ENCODE peak calls at places on chromosomes 2 and 18, in six cellular contexts. Y, Z, S, Q, R and J are unnamed samples. For H3K4me1, the result is how much of the 10 kb centered on the place peaks cover.

GRCh38 chr18:58180738-58181353 is 136.8 kb downstream of the NEDD4L start:
- DNase-seq in R (peak), Y (peak), Z (no peak), Q (peak), S (peak), J (peak)

GRCh38 chr2:191302459-191303155 is 57.4 kb downstream of the MYO1B start:
- DNase-seq in S (no peak), R (peak), Q (peak), Z (no peak), Y (peak), J (peak)

GRCh38 chr2:121197369-121198091 is 87.5 kb downstream of the TFCP2L1 start:
- DNase-seq in Z (no peak), Y (no peak), Q (no peak), R (peak), S (peak), J (peak)

GRCh38 chr2:174633621-174633927 is 36.0 kb upstream of the WIPF1 start:
- DNase-seq in Q (peak), R (no peak), Y (peak), Z (no peak), S (peak), J (peak)

GRCh38 chr2:110149330-110150220 is 34.0 kb upstream of the MALL start:
- DNase-seq in S (peak), Z (no peak), R (peak), Q (peak), Y (no peak), J (no peak)

GRCh38 chr18:56652802-56653201 is 1.6 kb downstream of the WDR7 start:
- DNase-seq in S (no peak), R (no peak), Y (no peak), Q (no peak), Z (no peak), J (no peak)

GRCh38 chr2:176891105-176891504 is 321.5 kb upstream of the HNRNPA3 start:
- DNase-seq in S (no peak), R (no peak), Z (no peak), Q (no peak), Y (no peak), J (no peak)

GRCh38 chr2:119341684-119342083 is 24.9 kb downstream of the C2orf76 start:
- DNase-seq in Y (no peak), Q (no peak), R (no peak), S (no peak), Z (no peak), J (no peak)

GRCh38 chr2:98281607-98282006 is 64.6 kb upstream of the CNGA3 start:
- DNase-seq in R (no peak), Z (no peak), Y (no peak), Q (no peak), S (no peak), J (no peak)

GRCh38 chr2:182666674-182667320 is 49.3 kb upstream of the DNAJC10 start:
- DNase-seq in Q (peak), R (peak), Z (no peak), S (peak), Y (peak), J (no peak)

GRCh38 chr2:215698566-215698965 is 262.7 kb upstream of the FN1 start:
- DNase-seq in Y (peak), R (peak), S (peak), Q (no peak), Z (no peak), J (peak)

GRCh38 chr18:9275890-9276289 is 58.7 kb upstream of the TWSG1 start:
- DNase-seq in R (no peak), S (no peak), Z (no peak), Y (no peak), Q (no peak), J (no peak)

GRCh38 chr2:119734051-119734450 is 25.7 kb upstream of the PTPN4 start:
- DNase-seq in Z (no peak), Y (no peak), Q (no peak), S (no peak), R (no peak), J (no peak)

DNA sequence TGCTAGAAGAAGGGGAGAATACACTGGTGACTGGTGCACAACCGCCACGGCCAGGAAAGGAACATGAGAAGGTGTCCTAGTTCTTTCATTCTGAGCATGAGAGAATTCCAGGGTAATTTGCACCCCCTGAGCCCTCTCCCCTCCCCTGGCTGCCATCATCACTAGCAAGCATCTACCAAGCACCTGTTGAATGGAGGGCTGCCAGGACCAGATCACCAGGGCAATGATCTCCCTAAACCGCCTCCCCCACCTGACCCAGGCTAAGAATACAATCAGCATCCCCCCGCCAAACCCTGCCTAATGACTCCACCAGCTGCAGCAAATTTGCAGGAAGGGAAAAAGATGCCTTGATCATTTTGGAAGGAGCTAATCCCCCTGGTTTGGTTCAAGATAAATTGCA is 100.2 kb downstream of the STPG4 start:
- DNase-seq in S (no peak), R (no peak), Y (no peak), Q (no peak), Z (no peak), J (no peak)
- H3K4me1 ChIP-seq in S (under half), R (under half), Y (under half), Q (under half), Z (under half), J (under half)

DNA sequence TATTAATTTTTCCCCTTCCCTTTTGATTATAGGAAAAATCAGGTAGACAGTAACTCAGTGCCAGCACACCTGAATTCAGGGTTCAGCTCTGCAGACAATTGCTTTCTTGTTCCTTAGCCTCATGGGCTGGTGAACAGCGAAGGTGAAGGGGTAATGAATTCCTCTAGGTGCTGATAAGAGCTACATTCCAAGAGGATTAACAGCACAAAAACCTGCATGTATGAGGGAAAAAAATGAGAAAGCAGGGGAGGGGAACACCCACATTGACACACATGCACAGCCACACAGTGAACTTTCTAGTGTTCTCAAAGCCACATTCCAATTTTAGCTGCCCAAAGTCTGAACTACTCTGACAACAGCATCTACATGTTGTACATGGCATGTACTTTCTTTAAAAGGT is 46.1 kb downstream of the SPATS2L start:
- DNase-seq in Z (no peak), Y (no peak), Q (no peak), R (peak), S (peak), J (peak)
- H3K4me1 ChIP-seq in Z (under half), Y (under half), Q (under half), R (under half), S (under half), J (under half)

GRCh38 chr2:164692114-164692513 is 70.8 kb upstream of the GRB14 start:
- DNase-seq in Y (no peak), Q (no peak), S (peak), R (no peak), Z (no peak), J (no peak)

GRCh38 chr2:164693390-164693789 is 72.1 kb upstream of the GRB14 start:
- DNase-seq in Z (no peak), R (no peak), Q (no peak), Y (no peak), S (no peak), J (no peak)

GRCh38 chr2:164694275-164694695 is 73.0 kb upstream of the GRB14 start:
- DNase-seq in R (peak), Y (no peak), S (no peak), Z (no peak), Q (no peak), J (no peak)

GRCh38 chr2:164693834-164694233 is 72.6 kb upstream of the GRB14 start:
- DNase-seq in S (no peak), Q (no peak), Z (no peak), R (no peak), Y (no peak), J (no peak)

GRCh38 chr2:164692958-164693357 is 71.7 kb upstream of the GRB14 start:
- DNase-seq in R (no peak), Z (no peak), Y (no peak), Q (no peak), S (no peak), J (no peak)
- H3K4me1 ChIP-seq in R (under half), Z (under half), Y (under half), Q (under half), S (under half), J (under half)

DNA sequence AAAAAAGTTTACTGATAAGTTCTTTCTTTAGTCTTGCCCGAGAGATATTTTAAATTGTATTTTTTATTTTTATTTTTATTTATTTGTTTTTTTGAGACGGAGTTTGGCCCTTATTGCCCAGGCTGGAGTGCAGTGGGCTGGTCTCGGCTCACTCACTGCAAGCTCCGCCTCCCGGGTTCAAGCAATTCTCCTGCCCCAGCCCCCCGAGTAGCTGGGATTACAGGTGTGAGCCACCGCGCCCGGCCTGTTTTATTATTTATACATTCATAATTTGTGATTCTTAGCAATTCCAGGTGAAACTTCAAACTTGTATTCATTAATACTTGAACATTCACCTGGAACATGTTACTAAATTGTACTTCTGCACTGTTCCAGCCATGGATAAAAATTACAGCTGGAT is 2.9 kb downstream of the CREB1 start:
- DNase-seq in Y (no peak), S (no peak), R (no peak), Q (no peak), Z (no peak), J (no peak)
- H3K4me1 ChIP-seq in Y (under half), S (under half), R (under half), Q (under half), Z (under half), J (under half)

GRCh38 chr2:205786976-205787375 is 104.7 kb downstream of the NRP2 start:
- DNase-seq in Q (no peak), R (no peak), S (no peak), Y (no peak), Z (no peak), J (no peak)
- H3K4me1 ChIP-seq in Q (under half), R (under half), S (under half), Y (under half), Z (under half), J (under half)

GRCh38 chr2:152449578-152449977 is 114.6 kb downstream of the FMNL2 start:
- DNase-seq in Y (no peak), Z (no peak), S (no peak), R (no peak), Q (no peak), J (no peak)
- H3K4me1 ChIP-seq in Y (under half), Z (under half), S (under half), R (under half), Q (under half), J (under half)

GRCh38 chr2:37774976-37775907 is 103.8 kb upstream of the CDC42EP3 start:
- DNase-seq in Q (peak), R (no peak), S (no peak), Y (no peak), Z (no peak), J (no peak)

GRCh38 chr2:37768491-37768925 is 97.1 kb upstream of the CDC42EP3 start:
- DNase-seq in R (peak), Y (no peak), Z (no peak), Q (no peak), S (peak), J (no peak)

GRCh38 chr2:37773354-37773753 is 101.9 kb upstream of the CDC42EP3 start:
- DNase-seq in Z (no peak), R (no peak), S (no peak), Y (no peak), Q (no peak), J (no peak)

GRCh38 chr2:37770797-37771196 is 99.4 kb upstream of the CDC42EP3 start:
- DNase-seq in Y (no peak), S (no peak), Q (no peak), R (peak), Z (no peak), J (no peak)

GRCh38 chr2:37771600-37772088 is 100.2 kb upstream of the CDC42EP3 start:
- DNase-seq in Z (no peak), R (peak), Y (no peak), S (peak), Q (no peak), J (no peak)
- H3K4me1 ChIP-seq in Z (under half), R (under half), Y (under half), S (half or more), Q (under half), J (under half)